ENCODE peak calls at places on chromosomes 6 and 20, in six cellular contexts. B is mammary epithelial cell, X is ovary, H is OCI-LY7, A is cardiac muscle cell, R is psoas muscle. P is an unnamed sample. For H3K36me3, the result is how much of the 10 kb centered on the place peaks cover.

GRCh38 chr6:122364084-122364483 is 35.4 kb upstream of the HSF2 start:
- DNase-seq in B (no peak), X (no peak), H (no peak), A (no peak), R (no peak), P (no peak)

GRCh38 chr6:80610821-80611220 is 504.4 kb downstream of the BCKDHB start:
- DNase-seq in B (peak), X (no peak), H (no peak), A (no peak), R (no peak), P (no peak)

GRCh38 chr20:2914160-2914559 is 40.9 kb downstream of the PTPRA start:
- DNase-seq in B (peak), X (no peak), H (peak), A (peak), R (no peak), P (no peak)

GRCh38 chr20:31831771-31832306 is 12.7 kb downstream of the MYLK2 start:
- DNase-seq in B (no peak), X (no peak), H (no peak), A (no peak), R (no peak), P (no peak)

GRCh38 chr6:41428995-41429417 is 93.6 kb downstream of the NCR2 start:
- DNase-seq in B (peak), X (no peak), H (no peak), A (no peak), R (peak), P (no peak)

GRCh38 chr6:1575213-1576041 is 34.3 kb upstream of the FOXC1 start:
- DNase-seq in B (no peak), X (peak), H (no peak), A (peak), R (no peak), P (no peak)

GRCh38 chr6:37940074-37940847 is 120.7 kb downstream of the ZFAND3 start:
- DNase-seq in B (no peak), X (peak), H (no peak), A (peak), R (no peak), P (no peak)

GRCh38 chr6:159716247-159717086 is 10.8 kb upstream of the WTAP start:
- DNase-seq in B (peak), X (no peak), H (no peak), A (no peak), R (no peak), P (no peak)

GRCh38 chr6:116444575-116444974 is 16.6 kb upstream of the CALHM6 start:
- DNase-seq in B (no peak), X (no peak), H (no peak), A (no peak), R (no peak), P (no peak)

GRCh38 chr20:12053348-12053747 is 135.7 kb downstream of the BTBD3 start:
- DNase-seq in B (peak), X (no peak), H (peak), A (peak), R (no peak), P (no peak)

GRCh38 chr20:41204304-41205265 is 67.2 kb downstream of the PLCG1 start:
- DNase-seq in B (no peak), X (no peak), H (no peak), A (no peak), R (no peak), P (no peak)

GRCh38 chr20:3674447-3674846 is 7.4 kb downstream of the ADAM33 start:
- DNase-seq in B (no peak), X (no peak), H (no peak), A (no peak), R (no peak), P (no peak)

GRCh38 chr6:4573958-4574481 is 202.2 kb upstream of the CDYL start:
- DNase-seq in B (no peak), X (no peak), H (no peak), A (no peak), R (no peak), P (no peak)

GRCh38 chr6:7685276-7685675 is 40.6 kb upstream of the BMP6 start:
- DNase-seq in B (no peak), X (no peak), H (no peak), A (no peak), R (no peak), P (no peak)

GRCh38 chr6:168380956-168381605 is 59.9 kb upstream of the SMOC2 start:
- DNase-seq in B (no peak), X (peak), H (no peak), A (no peak), R (no peak), P (no peak)

GRCh38 chr6:73003302-73003701 is 222.0 kb downstream of the KHDC1L start:
- DNase-seq in B (no peak), X (no peak), H (no peak), A (no peak), R (no peak), P (no peak)
- H3K27ac ChIP-seq in B (no peak), X (no peak), H (no peak), A (no peak), R (no peak), P (no peak)

GRCh38 chr6:24943774-24944173 is 8.0 kb upstream of the RIPOR2 start:
- DNase-seq in B (no peak), X (no peak), H (no peak), A (no peak), R (no peak), P (no peak)
- H3K36me3 ChIP-seq in B (under half), X (under half), H (under half), A (under half), R (under half), P (under half)

GRCh38 chr6:28980797-28981390 is 24.2 kb downstream of the ZNF311 start:
- DNase-seq in B (peak), X (peak), H (peak), A (peak), R (peak), P (peak)

GRCh38 chr6:28980137-28980796 is 24.8 kb downstream of the ZNF311 start:
- DNase-seq in B (no peak), X (no peak), H (no peak), A (no peak), R (no peak), P (no peak)

GRCh38 chr6:28982476-28983266 is 22.4 kb downstream of the ZNF311 start:
- DNase-seq in B (peak), X (no peak), H (no peak), A (peak), R (no peak), P (no peak)

GRCh38 chr6:28981391-28981832 is 23.7 kb downstream of the ZNF311 start:
- DNase-seq in B (peak), X (peak), H (peak), A (peak), R (peak), P (peak)

GRCh38 chr6:28981833-28982475 is 23.2 kb downstream of the ZNF311 start:
- DNase-seq in B (peak), X (peak), H (peak), A (peak), R (peak), P (peak)
- H3K27ac ChIP-seq in B (peak), X (peak), H (peak), A (peak), R (peak), P (peak)

GRCh38 chr20:34437330-34437986 is 74.4 kb downstream of the ITCH start:
- DNase-seq in B (no peak), X (no peak), H (no peak), A (peak), R (no peak), P (no peak)

GRCh38 chr20:34431168-34431567 is 68.1 kb downstream of the ITCH start:
- DNase-seq in B (no peak), X (no peak), H (no peak), A (no peak), R (no peak), P (no peak)

GRCh38 chr20:34435589-34435988 is 72.5 kb downstream of the ITCH start:
- DNase-seq in B (no peak), X (no peak), H (peak), A (no peak), R (no peak), P (no peak)

GRCh38 chr20:34427784-34428183 is 64.7 kb downstream of the ITCH start:
- DNase-seq in B (no peak), X (no peak), H (no peak), A (no peak), R (no peak), P (no peak)

DNA sequence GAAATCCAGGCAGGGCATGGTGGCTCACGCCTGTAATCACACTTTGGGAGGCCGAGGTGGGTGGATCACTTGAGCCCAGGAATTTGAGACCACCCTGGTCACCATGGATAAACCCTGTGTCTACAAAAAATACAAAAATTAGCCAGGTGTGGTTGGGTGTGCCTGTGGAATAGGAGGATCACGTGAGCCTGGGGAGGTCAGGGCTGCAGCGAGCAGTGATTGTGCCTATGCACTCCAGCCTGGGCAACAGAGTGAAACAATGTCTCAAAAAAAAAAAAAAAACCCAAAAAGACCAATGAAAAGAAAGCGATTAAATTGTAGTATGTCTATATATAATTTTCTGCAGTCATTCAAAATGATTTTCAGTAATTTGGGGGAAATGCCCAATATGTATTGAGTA is 70.3 kb downstream of the ITCH start:
- DNase-seq in B (no peak), X (no peak), H (no peak), A (no peak), R (no peak), P (no peak)
- H3K36me3 ChIP-seq in B (under half), X (under half), H (under half), A (under half), R (under half), P (under half)

GRCh38 chr6:134028438-134028837 is 24.0 kb downstream of the SLC2A12 start:
- DNase-seq in B (no peak), X (no peak), H (no peak), A (no peak), R (no peak), P (no peak)
- H3K27ac ChIP-seq in B (no peak), X (no peak), H (no peak), A (no peak), R (no peak), P (no peak)